ENCODE peak calls at places on chromosomes 16 and 17, in seven cellular contexts. One of them, this sample, is unnamed.

GRCh38 chr16:22022151-22022550 is 14.2 kb downstream of the MOSMO start:
- DNase-seq in GM13977: no peak
- DNase-seq in psoas muscle: no peak
- DNase-seq in fibroblast of mammary gland: no peak
- DNase-seq in right lobe of liver: no peak
- DNase-seq in neural progenitor cell: no peak
- DNase-seq in ascending aorta: no peak
- DNase-seq in this sample: no peak

GRCh38 chr17:67111808-67112207 is 67.5 kb downstream of the CACNG1 start:
- DNase-seq in fibroblast of mammary gland: no peak
- DNase-seq in psoas muscle: no peak
- DNase-seq in ascending aorta: no peak
- DNase-seq in right lobe of liver: no peak
- DNase-seq in GM13977: no peak
- DNase-seq in neural progenitor cell: no peak
- DNase-seq in this sample: no peak

GRCh38 chr16:63981639-63982038 is 1140.2 kb downstream of the CDH11 start:
- DNase-seq in fibroblast of mammary gland: no peak
- DNase-seq in neural progenitor cell: peak
- DNase-seq in right lobe of liver: no peak
- DNase-seq in ascending aorta: no peak
- DNase-seq in psoas muscle: no peak
- DNase-seq in GM13977: no peak
- DNase-seq in this sample: no peak

GRCh38 chr17:50209472-50210248 is 8.2 kb upstream of the COL1A1 start:
- DNase-seq in psoas muscle: peak
- DNase-seq in fibroblast of mammary gland: peak
- DNase-seq in ascending aorta: peak
- DNase-seq in neural progenitor cell: peak
- DNase-seq in right lobe of liver: peak
- DNase-seq in GM13977: no peak
- DNase-seq in this sample: no peak

GRCh38 chr17:66531826-66532439 is 229.5 kb downstream of the PRKCA start:
- DNase-seq in fibroblast of mammary gland: peak
- DNase-seq in psoas muscle: no peak
- DNase-seq in right lobe of liver: no peak
- DNase-seq in GM13977: no peak
- DNase-seq in ascending aorta: no peak
- DNase-seq in neural progenitor cell: no peak
- DNase-seq in this sample: no peak

GRCh38 chr17:6831662-6832263 is at the start of gene TEKT1:
- DNase-seq in right lobe of liver: peak
- DNase-seq in psoas muscle: peak
- DNase-seq in GM13977: peak
- DNase-seq in fibroblast of mammary gland: peak
- DNase-seq in ascending aorta: peak
- DNase-seq in neural progenitor cell: peak
- DNase-seq in this sample: peak

GRCh38 chr17:27746881-27747280 is 53.4 kb downstream of the NOS2 start:
- DNase-seq in neural progenitor cell: no peak
- DNase-seq in GM13977: no peak
- DNase-seq in psoas muscle: no peak
- DNase-seq in ascending aorta: no peak
- DNase-seq in right lobe of liver: no peak
- DNase-seq in fibroblast of mammary gland: no peak
- DNase-seq in this sample: no peak

GRCh38 chr17:9138161-9138717 is 116.9 kb downstream of the NTN1 start:
- DNase-seq in psoas muscle: no peak
- DNase-seq in neural progenitor cell: no peak
- DNase-seq in GM13977: no peak
- DNase-seq in right lobe of liver: no peak
- DNase-seq in fibroblast of mammary gland: no peak
- DNase-seq in ascending aorta: no peak
- DNase-seq in this sample: no peak

GRCh38 chr16:1288813-1289479 is 20.5 kb upstream of the UBE2I start:
- DNase-seq in neural progenitor cell: peak
- DNase-seq in fibroblast of mammary gland: no peak
- DNase-seq in right lobe of liver: no peak
- DNase-seq in ascending aorta: no peak
- DNase-seq in GM13977: no peak
- DNase-seq in psoas muscle: no peak
- DNase-seq in this sample: no peak

DNA sequence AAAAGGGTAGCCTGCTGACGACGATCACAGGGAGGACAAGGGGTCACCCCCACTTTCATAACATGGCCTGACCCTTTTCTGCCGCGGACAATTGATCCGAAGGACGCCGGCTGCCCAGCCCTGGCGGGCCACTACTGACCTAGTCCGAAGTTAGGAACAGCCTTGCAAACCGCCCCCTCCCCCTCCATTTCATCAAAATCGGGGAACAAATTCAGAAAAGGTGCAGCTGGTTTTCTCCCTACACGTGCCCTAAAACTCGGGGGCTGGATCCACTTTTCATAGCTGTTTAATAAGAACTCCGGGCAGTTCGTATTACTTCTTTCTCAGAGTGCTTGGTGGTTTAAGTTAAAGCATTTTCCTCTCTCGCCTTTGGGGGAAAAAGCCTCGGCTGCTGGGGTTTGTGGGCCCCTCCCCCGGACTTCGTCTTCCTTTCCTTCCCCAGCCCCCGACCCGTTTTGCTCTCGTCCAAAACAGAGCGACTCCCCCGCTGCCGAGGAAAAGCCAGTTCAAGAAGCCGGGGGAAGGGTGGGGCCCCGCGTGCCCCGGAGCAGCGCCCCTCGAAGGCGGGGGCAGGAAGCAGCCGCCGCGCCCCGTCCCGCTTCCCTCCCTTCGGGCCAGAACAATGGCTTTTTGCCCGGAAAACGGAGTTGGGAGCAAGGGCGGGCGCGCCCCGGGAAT is 643 bp upstream of the CBX2 start:
- DNase-seq in GM13977: peak
- DNase-seq in right lobe of liver: peak
- DNase-seq in neural progenitor cell: peak
- DNase-seq in ascending aorta: no peak
- DNase-seq in fibroblast of mammary gland: peak
- DNase-seq in psoas muscle: peak
- DNase-seq in this sample: peak
- TF ChIP-seq CTCF in GM13977: peak
- TF ChIP-seq CTCF in right lobe of liver: no peak
- TF ChIP-seq CTCF in neural progenitor cell: peak
- TF ChIP-seq CTCF in ascending aorta: peak
- TF ChIP-seq CTCF in fibroblast of mammary gland: no peak
- TF ChIP-seq CTCF in psoas muscle: no peak
- TF ChIP-seq CTCF in this sample: no peak

GRCh38 chr17:76075364-76076099 is 951 bp downstream of the GALR2 start:
- DNase-seq in neural progenitor cell: peak
- DNase-seq in right lobe of liver: no peak
- DNase-seq in fibroblast of mammary gland: no peak
- DNase-seq in ascending aorta: no peak
- DNase-seq in psoas muscle: no peak
- DNase-seq in GM13977: no peak
- DNase-seq in this sample: peak
- TF ChIP-seq CTCF in neural progenitor cell: peak
- TF ChIP-seq CTCF in right lobe of liver: no peak
- TF ChIP-seq CTCF in fibroblast of mammary gland: no peak
- TF ChIP-seq CTCF in ascending aorta: no peak
- TF ChIP-seq CTCF in psoas muscle: no peak
- TF ChIP-seq CTCF in GM13977: no peak
- TF ChIP-seq CTCF in this sample: no peak

DNA sequence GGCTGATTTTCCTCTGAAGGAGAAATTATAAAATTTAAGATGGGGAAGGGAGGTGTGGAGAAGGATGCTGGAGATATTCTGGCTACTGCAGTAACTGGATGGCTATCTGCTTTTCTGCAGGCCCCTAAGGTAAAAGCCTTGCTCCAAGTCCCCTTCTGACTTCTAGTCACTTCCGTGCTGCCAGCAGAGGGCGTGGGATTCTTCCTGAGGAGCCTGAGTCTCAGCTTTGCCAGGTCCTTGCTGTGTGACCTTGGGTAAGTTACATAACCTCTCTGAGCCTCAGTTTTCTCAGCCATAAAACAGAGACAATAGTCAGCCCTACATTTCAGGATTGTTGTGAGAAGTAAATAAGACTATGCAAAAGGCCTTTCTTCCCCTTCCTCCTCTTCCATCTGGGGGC is 24.3 kb upstream of the TMEM220 start:
- DNase-seq in neural progenitor cell: peak
- DNase-seq in GM13977: peak
- DNase-seq in fibroblast of mammary gland: peak
- DNase-seq in ascending aorta: no peak
- DNase-seq in right lobe of liver: no peak
- DNase-seq in psoas muscle: no peak
- DNase-seq in this sample: peak
- TF ChIP-seq CTCF in neural progenitor cell: peak
- TF ChIP-seq CTCF in GM13977: peak
- TF ChIP-seq CTCF in fibroblast of mammary gland: peak
- TF ChIP-seq CTCF in ascending aorta: peak
- TF ChIP-seq CTCF in right lobe of liver: no peak
- TF ChIP-seq CTCF in psoas muscle: no peak
- TF ChIP-seq CTCF in this sample: peak

GRCh38 chr16:6573577-6573976 is 759.1 kb upstream of the RBFOX1 start:
- DNase-seq in GM13977: no peak
- DNase-seq in right lobe of liver: no peak
- DNase-seq in ascending aorta: no peak
- DNase-seq in fibroblast of mammary gland: no peak
- DNase-seq in neural progenitor cell: peak
- DNase-seq in psoas muscle: peak
- DNase-seq in this sample: no peak
- TF ChIP-seq CTCF in GM13977: no peak
- TF ChIP-seq CTCF in right lobe of liver: no peak
- TF ChIP-seq CTCF in ascending aorta: no peak
- TF ChIP-seq CTCF in fibroblast of mammary gland: no peak
- TF ChIP-seq CTCF in neural progenitor cell: peak
- TF ChIP-seq CTCF in psoas muscle: no peak
- TF ChIP-seq CTCF in this sample: no peak

GRCh38 chr16:5428932-5429331 is 331.3 kb upstream of the EEF2KMT start:
- DNase-seq in neural progenitor cell: peak
- DNase-seq in fibroblast of mammary gland: no peak
- DNase-seq in ascending aorta: no peak
- DNase-seq in psoas muscle: no peak
- DNase-seq in GM13977: no peak
- DNase-seq in right lobe of liver: no peak
- DNase-seq in this sample: no peak
- TF ChIP-seq CTCF in neural progenitor cell: peak
- TF ChIP-seq CTCF in fibroblast of mammary gland: no peak
- TF ChIP-seq CTCF in ascending aorta: no peak
- TF ChIP-seq CTCF in psoas muscle: no peak
- TF ChIP-seq CTCF in GM13977: no peak
- TF ChIP-seq CTCF in right lobe of liver: no peak
- TF ChIP-seq CTCF in this sample: no peak

DNA sequence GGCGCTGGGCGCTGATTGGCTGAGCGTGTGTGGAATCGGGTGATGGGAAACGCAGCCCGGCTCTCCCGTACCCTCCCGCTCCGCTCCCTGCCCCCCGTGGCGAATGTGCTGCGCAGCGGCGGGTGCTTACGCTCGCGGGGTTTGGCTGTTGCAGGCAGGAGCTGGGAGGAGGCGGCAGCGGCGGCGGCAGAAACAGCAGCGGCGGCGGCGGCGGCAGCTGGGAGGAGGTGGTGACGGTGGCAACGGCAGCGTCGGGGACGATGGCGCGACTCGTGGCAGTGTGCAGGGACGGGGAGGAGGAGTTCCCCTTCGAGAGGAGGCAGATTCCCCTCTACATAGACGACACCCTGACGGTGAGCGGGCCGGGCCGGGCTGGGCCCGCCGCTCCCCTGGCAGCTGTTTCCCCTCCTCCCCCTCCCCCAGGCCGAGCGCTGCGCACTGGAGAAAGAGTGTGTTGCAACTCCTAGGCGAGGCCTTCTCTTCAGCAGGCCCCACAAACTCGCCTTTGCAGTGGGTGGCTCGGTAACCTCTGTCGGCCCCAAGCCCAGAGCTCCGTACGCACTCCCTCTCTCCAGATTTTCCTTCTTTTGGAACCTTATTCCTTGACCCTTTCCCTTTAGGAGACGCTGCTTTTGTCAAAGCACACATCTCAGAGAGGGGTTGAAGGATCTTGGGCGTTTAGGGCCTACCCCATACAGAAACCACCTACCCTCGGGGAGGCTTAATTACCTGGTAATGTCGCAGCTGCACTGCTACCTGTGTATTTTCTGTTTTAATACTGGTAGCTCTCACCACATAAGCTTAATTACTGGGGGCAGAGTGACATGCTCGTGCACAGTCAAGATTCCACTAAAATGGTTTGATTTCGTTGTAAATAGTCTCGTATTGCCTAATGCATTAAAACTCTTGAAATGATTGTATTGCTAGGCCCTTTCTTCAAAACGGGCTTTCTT is 1.0 kb downstream of the GGNBP2 start:
- DNase-seq in neural progenitor cell: peak
- DNase-seq in psoas muscle: peak
- DNase-seq in GM13977: peak
- DNase-seq in ascending aorta: peak
- DNase-seq in right lobe of liver: peak
- DNase-seq in fibroblast of mammary gland: peak
- DNase-seq in this sample: peak
- TF ChIP-seq CTCF in neural progenitor cell: peak
- TF ChIP-seq CTCF in psoas muscle: no peak
- TF ChIP-seq CTCF in GM13977: peak
- TF ChIP-seq CTCF in ascending aorta: no peak
- TF ChIP-seq CTCF in right lobe of liver: peak
- TF ChIP-seq CTCF in fibroblast of mammary gland: no peak
- TF ChIP-seq CTCF in this sample: no peak

GRCh38 chr16:46577988-46578579 is 43.1 kb downstream of the SHCBP1 start:
- DNase-seq in GM13977: no peak
- DNase-seq in neural progenitor cell: no peak
- DNase-seq in right lobe of liver: no peak
- DNase-seq in psoas muscle: no peak
- DNase-seq in ascending aorta: no peak
- DNase-seq in fibroblast of mammary gland: no peak
- DNase-seq in this sample: no peak
- TF ChIP-seq CTCF in GM13977: no peak
- TF ChIP-seq CTCF in neural progenitor cell: no peak
- TF ChIP-seq CTCF in right lobe of liver: no peak
- TF ChIP-seq CTCF in psoas muscle: no peak
- TF ChIP-seq CTCF in ascending aorta: no peak
- TF ChIP-seq CTCF in fibroblast of mammary gland: no peak
- TF ChIP-seq CTCF in this sample: no peak

GRCh38 chr16:89717310-89718197 is 3.1 kb downstream of the VPS9D1 start:
- DNase-seq in ascending aorta: no peak
- DNase-seq in GM13977: no peak
- DNase-seq in fibroblast of mammary gland: no peak
- DNase-seq in psoas muscle: no peak
- DNase-seq in right lobe of liver: no peak
- DNase-seq in neural progenitor cell: no peak
- DNase-seq in this sample: no peak
- TF ChIP-seq CTCF in ascending aorta: no peak
- TF ChIP-seq CTCF in GM13977: no peak
- TF ChIP-seq CTCF in fibroblast of mammary gland: no peak
- TF ChIP-seq CTCF in psoas muscle: no peak
- TF ChIP-seq CTCF in right lobe of liver: no peak
- TF ChIP-seq CTCF in neural progenitor cell: no peak
- TF ChIP-seq CTCF in this sample: no peak

This sample was measured in GM20000.